ENCODE peak calls at places on chromosomes 6 and 20, in seven cellular contexts. R is NCI-H510A treated with DMSO at 0.1 percent for 48 hours; Z is C1 segment of cervical spinal cord; Q is stimulated activated CD4-positive, alpha-beta T cell treated with anti-CD3 and anti-CD28 coated beads, TNF-alpha, amount 100 ng/mL, for 1 hour; F is head of caudate nucleus; B is NCI-H1105 treated with DMSO at 0.1 percent for 48 hours; U is NCI-H446 treated with DMSO at 0.1 percent for 48 hours. L is an unnamed sample.

GRCh38 chr6:7542878-7543394 is 1.5 kb downstream of the DSP start:
- DNase-seq in U (no peak), B (peak), F (no peak), Z (no peak), R (peak), Q (no peak), L (no peak)

GRCh38 chr6:24905485-24905884 is 30.3 kb downstream of the RIPOR2 start:
- DNase-seq in B (no peak), R (no peak), Z (no peak), Q (no peak), U (no peak), F (no peak), L (no peak)

GRCh38 chr6:148044921-148045320 is 297.7 kb upstream of the SASH1 start:
- DNase-seq in R (no peak), B (no peak), Q (no peak), Z (no peak), F (no peak), U (no peak), L (no peak)

GRCh38 chr6:9236443-9236842 is 801.1 kb upstream of the SLC35B3 start:
- DNase-seq in Z (no peak), Q (no peak), B (no peak), U (no peak), F (no peak), R (no peak), L (no peak)

GRCh38 chr6:117167520-117168271 is 97.7 kb upstream of the VGLL2 start:
- DNase-seq in F (no peak), Q (no peak), Z (no peak), B (no peak), R (no peak), U (no peak), L (no peak)

GRCh38 chr20:45359069-45359405 is 3.9 kb upstream of the SYS1 start:
- DNase-seq in Z (no peak), Q (no peak), F (no peak), B (no peak), R (no peak), U (no peak), L (no peak)

GRCh38 chr20:8722277-8722928 is 346.5 kb upstream of the PLCB4 start:
- DNase-seq in Q (no peak), B (peak), U (peak), Z (peak), F (no peak), R (peak), L (peak)

GRCh38 chr6:118968416-118968815 is 33.5 kb upstream of the MCM9 start:
- DNase-seq in U (peak), Q (no peak), F (no peak), B (peak), Z (no peak), R (no peak), L (peak)

GRCh38 chr6:100137759-100138158 is 143.7 kb upstream of the MCHR2 start:
- DNase-seq in Q (no peak), F (no peak), R (no peak), Z (no peak), U (no peak), B (no peak), L (no peak)

GRCh38 chr6:150857062-150857905 is 8.2 kb upstream of the MTHFD1L start:
- DNase-seq in Q (no peak), Z (no peak), B (peak), F (no peak), U (peak), R (no peak), L (no peak)

GRCh38 chr6:43308101-43308989 is at the start of gene CRIP3:
- DNase-seq in R (peak), U (no peak), Z (no peak), F (no peak), Q (no peak), B (peak), L (no peak)

GRCh38 chr20:40471261-40471629 is 217.8 kb downstream of the MAFB start:
- DNase-seq in F (no peak), Z (no peak), Q (no peak), B (no peak), U (no peak), R (no peak), L (no peak)

GRCh38 chr6:114404339-114404955 is 61.6 kb upstream of the HS3ST5 start:
- DNase-seq in R (no peak), Z (no peak), F (no peak), Q (no peak), U (no peak), B (no peak), L (no peak)

GRCh38 chr6:43521836-43522235 is 4.9 kb downstream of the POLR1C start:
- DNase-seq in Q (no peak), Z (no peak), U (no peak), B (peak), R (no peak), F (no peak), L (no peak)

GRCh38 chr20:50931048-50931305 is 260 bp downstream of the ADNP start:
- DNase-seq in Z (no peak), U (no peak), F (no peak), B (no peak), R (no peak), Q (no peak), L (no peak)

GRCh38 chr6:166939276-166939816 is 17.0 kb downstream of the RNASET2 start:
- DNase-seq in R (no peak), Q (no peak), F (no peak), Z (no peak), B (no peak), U (no peak), L (no peak)

GRCh38 chr20:11453430-11453829 is 464.3 kb upstream of the BTBD3 start:
- DNase-seq in R (no peak), U (no peak), Q (no peak), B (no peak), F (no peak), Z (no peak), L (no peak)

L was measured in midbrain.